ENCODE peak calls at places on chromosomes 16 and 17, in four cellular contexts. J, X, S and W are unnamed samples.
A peak's percentile ranks its signal among the peaks of the same experiment; 100 is the strongest.

GRCh38 chr17:16313159-16314090 is 39.8 kb downstream of the CENPV start:
- DNase-seq in J (no peak), X (no peak), S (no peak), W (no peak)

GRCh38 chr17:55420776-55421178 is 858 bp downstream of the MMD start:
- DNase-seq in J (no peak), X (no peak), S (no peak), W (no peak)

GRCh38 chr17:29043539-29044165 is 711 bp downstream of the PIPOX start:
- DNase-seq in J (no peak), X (no peak), S (no peak), W (no peak)

GRCh38 chr16:57668630-57669475 is 747 bp downstream of the ADGRG3 start:
- DNase-seq in J (no peak), X (no peak), S (no peak), W (no peak)

GRCh38 chr17:81567191-81567590 is 15.0 kb upstream of the FAAP100 start:
- DNase-seq in J (no peak), X (no peak), S (no peak), W (no peak)

GRCh38 chr17:67244621-67245072 is 349 bp downstream of the HELZ start:
- DNase-seq in J (no peak), X (no peak), S (no peak), W (no peak)

GRCh38 chr16:70665113-70665694 is 18.8 kb downstream of the IL34 start:
- DNase-seq in J (peak; percentile 50), X (no peak), S (no peak), W (no peak)

GRCh38 chr16:29318037-29318436 is 88.5 kb downstream of the NPIPB11 start:
- DNase-seq in J (no peak), X (no peak), S (no peak), W (no peak)

GRCh38 chr17:14755002-14755401 is 454.1 kb downstream of the HS3ST3B1 start:
- DNase-seq in J (no peak), X (no peak), S (no peak), W (no peak)

GRCh38 chr17:69236464-69236863 is 7.8 kb upstream of the ABCA10 start:
- DNase-seq in J (no peak), X (no peak), S (no peak), W (no peak)

GRCh38 chr17:82267575-82268379 is 5.7 kb downstream of the CSNK1D start:
- DNase-seq in J (no peak), X (peak; percentile 76), S (peak; percentile 86), W (no peak)